ENCODE peak calls at places on chromosomes 16 and 17, in six cellular contexts. H is H1, J is HepG2, I is GM12891, Z is K562, T is GM12878. D is an unnamed sample.

GRCh38 chr17:40485851-40486512 is 15.4 kb downstream of the TNS4 start:
- DNase-seq in Z (peak), T (no peak), H (no peak), J (peak), I (no peak), D (no peak)

GRCh38 chr17:63137163-63137562 is 171.1 kb downstream of the TANC2 start:
- DNase-seq in I (no peak), Z (no peak), H (no peak), J (no peak), T (no peak), D (no peak)

GRCh38 chr17:32627233-32628008 is 140.6 kb downstream of the CDK5R1 start:
- DNase-seq in T (no peak), H (peak), J (no peak), Z (no peak), I (no peak), D (no peak)

GRCh38 chr16:69105501-69106361 is at the start of gene HAS3:
- DNase-seq in J (peak), H (peak), I (peak), Z (peak), T (no peak), D (peak)

GRCh38 chr16:89000207-89000959 is 23.4 kb upstream of the CBFA2T3 start:
- DNase-seq in H (no peak), I (no peak), T (no peak), J (no peak), Z (no peak), D (no peak)

GRCh38 chr17:47959825-47960655 is 2.4 kb upstream of the PRR15L start:
- DNase-seq in T (no peak), H (no peak), J (no peak), Z (no peak), I (no peak), D (no peak)

GRCh38 chr17:83091257-83092141 is 12.1 kb downstream of the METRNL start:
- DNase-seq in Z (no peak), T (no peak), I (no peak), J (peak), H (no peak), D (no peak)

GRCh38 chr17:79685121-79685520 is 45.6 kb upstream of the ENPP7 start:
- DNase-seq in Z (no peak), T (no peak), I (no peak), H (no peak), J (no peak), D (no peak)

GRCh38 chr17:69060835-69061234 is at the start of gene ABCA9:
- DNase-seq in I (no peak), H (no peak), J (no peak), Z (no peak), T (no peak), D (no peak)

GRCh38 chr16:50743575-50744225 is 1.8 kb downstream of the CYLD start:
- DNase-seq in J (no peak), H (no peak), T (no peak), Z (no peak), I (no peak), D (no peak)

GRCh38 chr17:64384253-64385186 is 6.1 kb downstream of the PECAM1 start:
- DNase-seq in I (no peak), T (no peak), Z (no peak), H (no peak), J (peak), D (no peak)

GRCh38 chr17:77830816-77831490 is 127.5 kb upstream of the TNRC6C start:
- DNase-seq in Z (no peak), T (no peak), I (no peak), H (no peak), J (no peak), D (no peak)

GRCh38 chr17:27466376-27466747 is 10.1 kb downstream of the KSR1 start:
- DNase-seq in Z (no peak), T (no peak), J (no peak), I (no peak), H (no peak), D (no peak)

GRCh38 chr16:70705056-70705455 is 19.2 kb upstream of the MTSS2 start:
- DNase-seq in T (no peak), H (no peak), I (no peak), J (no peak), Z (no peak), D (no peak)

GRCh38 chr17:27206447-27206846 is 87.5 kb upstream of the WSB1 start:
- DNase-seq in H (no peak), Z (peak), T (no peak), J (peak), I (no peak), D (no peak)

GRCh38 chr17:42950044-42950783 is 14.0 kb downstream of the AARSD1 start:
- DNase-seq in Z (no peak), J (no peak), H (no peak), I (no peak), T (no peak), D (no peak)

GRCh38 chr17:68381076-68381900 is 76.0 kb downstream of the WIPI1 start:
- DNase-seq in I (no peak), Z (no peak), T (no peak), J (no peak), H (no peak), D (no peak)

GRCh38 chr17:4516740-4517139 is 18.1 kb downstream of the SPNS2 start:
- DNase-seq in J (no peak), I (no peak), H (no peak), Z (no peak), T (no peak), D (no peak)

GRCh38 chr16:15444264-15444663 is 9.9 kb downstream of the BMERB1 start:
- DNase-seq in Z (no peak), H (no peak), I (no peak), J (no peak), T (no peak), D (no peak)

GRCh38 chr17:38958326-38958725 is 8.9 kb downstream of the FBXO47 start:
- DNase-seq in Z (no peak), J (no peak), T (no peak), I (no peak), H (no peak), D (no peak)

GRCh38 chr17:32488177-32488542 is 1.4 kb downstream of the CDK5R1 start:
- DNase-seq in T (no peak), Z (no peak), H (no peak), J (no peak), I (no peak), D (no peak)

GRCh38 chr16:56931253-56931768 is 631 bp upstream of the HERPUD1 start:
- DNase-seq in I (no peak), H (peak), T (peak), J (no peak), Z (no peak), D (peak)

GRCh38 chr17:19354123-19354522 is 8.4 kb downstream of the B9D1 start:
- DNase-seq in Z (no peak), I (no peak), H (no peak), J (no peak), T (no peak), D (no peak)

GRCh38 chr17:1006054-1006453 is 9.1 kb downstream of the TIMM22 start:
- DNase-seq in J (no peak), H (no peak), T (no peak), Z (no peak), I (no peak), D (no peak)

GRCh38 chr17:9943343-9943742 is 38.3 kb upstream of the RCVRN start:
- DNase-seq in T (no peak), H (no peak), J (no peak), Z (no peak), I (no peak), D (no peak)

DNA sequence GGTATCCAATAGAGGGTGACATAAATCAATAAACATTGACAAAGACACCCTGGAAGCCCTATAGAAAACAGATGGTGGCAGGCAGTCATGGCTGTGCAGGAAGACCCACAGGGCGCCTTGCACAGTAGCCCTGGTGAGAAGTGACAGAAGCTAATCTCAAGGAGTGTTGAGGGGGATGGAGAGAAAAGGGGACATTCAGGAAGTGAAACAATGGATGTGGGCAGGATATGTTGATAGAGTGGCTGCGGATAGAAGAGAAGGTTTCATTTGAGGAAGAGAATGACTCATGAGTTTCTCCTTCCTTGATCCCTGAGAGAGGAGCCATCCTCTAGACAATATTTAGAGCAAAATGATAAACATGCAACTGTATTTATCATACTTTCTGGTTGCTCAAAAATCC is 468.8 kb upstream of the HSBP1 start:
- DNase-seq in Z (no peak), H (no peak), J (no peak), T (no peak), I (no peak), D (no peak)
- TF ChIP-seq POLR2A in Z (no peak), H (no peak), J (no peak), T (no peak), I (no peak), D (no peak)

DNA sequence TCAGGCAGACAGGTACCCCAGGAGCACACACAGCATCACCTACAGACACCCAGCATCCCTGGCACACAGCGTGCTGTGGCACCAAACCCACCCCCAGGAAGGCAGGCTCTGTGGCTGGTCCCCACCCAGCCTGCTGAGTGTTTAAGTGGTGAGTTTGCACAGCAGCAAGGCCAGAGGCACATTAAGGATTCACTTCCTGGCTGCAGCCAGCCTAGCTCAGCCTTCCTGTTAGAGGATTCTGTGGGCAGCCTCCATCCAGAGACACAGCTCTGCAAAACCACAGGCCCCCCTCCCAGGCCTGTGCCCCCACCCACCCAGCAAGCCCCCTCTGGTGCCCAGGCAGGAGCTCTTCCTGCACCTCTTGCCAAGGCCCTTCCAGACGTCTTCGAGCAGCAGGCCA is 36.1 kb upstream of the PHB1 start:
- DNase-seq in I (no peak), Z (no peak), J (no peak), T (no peak), H (no peak), D (no peak)
- TF ChIP-seq TAF1 in I (no peak), Z (no peak), J (no peak), T (no peak), H (no peak), D (no peak)

DNA sequence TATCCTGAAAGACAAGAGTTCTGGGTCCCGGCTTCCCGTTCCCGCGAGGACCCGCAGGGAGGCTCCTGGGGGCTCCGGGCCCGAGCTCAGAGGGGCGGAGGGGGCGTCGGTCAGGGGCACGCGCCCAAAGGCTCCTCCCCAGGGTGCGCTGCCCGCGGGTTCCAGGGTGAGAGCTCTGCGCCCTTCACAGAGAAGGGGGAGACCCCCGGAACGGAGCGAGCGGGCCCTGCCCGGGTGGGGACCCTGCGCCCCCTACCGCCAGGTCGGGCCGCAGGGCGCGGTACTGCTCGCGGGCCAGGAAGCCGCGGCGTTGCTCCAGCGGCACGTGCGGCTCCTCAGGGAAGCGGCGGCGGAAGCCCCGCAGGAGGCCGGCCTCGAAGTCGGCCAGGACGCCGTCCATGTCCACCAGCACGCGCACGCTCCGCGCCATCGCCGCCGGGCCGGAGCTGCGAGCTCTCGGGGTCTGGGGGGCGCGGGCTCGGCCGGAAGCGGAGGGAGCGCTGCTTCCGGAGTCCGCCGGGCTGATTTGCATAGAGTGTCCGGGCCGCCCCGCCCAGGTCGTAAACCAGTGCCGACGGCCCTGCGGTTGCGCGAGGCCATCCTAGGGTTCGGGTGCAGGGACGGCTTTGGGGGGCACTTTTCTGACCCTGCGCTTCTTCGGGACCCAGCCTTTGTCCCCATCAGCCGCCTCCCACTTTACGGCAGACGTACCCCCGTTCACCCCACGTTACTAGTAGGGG is at the start of gene NT5C:
- DNase-seq in I (peak), T (no peak), J (peak), Z (peak), H (peak), D (peak)
- TF ChIP-seq POLR2A in I (peak), T (peak), J (peak), Z (peak), H (peak), D (peak)

GRCh38 chr16:84044108-84044488 is 1.5 kb upstream of the SLC38A8 start:
- DNase-seq in T (no peak), I (no peak), Z (peak), J (peak), H (no peak), D (no peak)
- TF ChIP-seq TAF1 in T (no peak), I (no peak), Z (no peak), J (no peak), H (no peak), D (no peak)

DNA sequence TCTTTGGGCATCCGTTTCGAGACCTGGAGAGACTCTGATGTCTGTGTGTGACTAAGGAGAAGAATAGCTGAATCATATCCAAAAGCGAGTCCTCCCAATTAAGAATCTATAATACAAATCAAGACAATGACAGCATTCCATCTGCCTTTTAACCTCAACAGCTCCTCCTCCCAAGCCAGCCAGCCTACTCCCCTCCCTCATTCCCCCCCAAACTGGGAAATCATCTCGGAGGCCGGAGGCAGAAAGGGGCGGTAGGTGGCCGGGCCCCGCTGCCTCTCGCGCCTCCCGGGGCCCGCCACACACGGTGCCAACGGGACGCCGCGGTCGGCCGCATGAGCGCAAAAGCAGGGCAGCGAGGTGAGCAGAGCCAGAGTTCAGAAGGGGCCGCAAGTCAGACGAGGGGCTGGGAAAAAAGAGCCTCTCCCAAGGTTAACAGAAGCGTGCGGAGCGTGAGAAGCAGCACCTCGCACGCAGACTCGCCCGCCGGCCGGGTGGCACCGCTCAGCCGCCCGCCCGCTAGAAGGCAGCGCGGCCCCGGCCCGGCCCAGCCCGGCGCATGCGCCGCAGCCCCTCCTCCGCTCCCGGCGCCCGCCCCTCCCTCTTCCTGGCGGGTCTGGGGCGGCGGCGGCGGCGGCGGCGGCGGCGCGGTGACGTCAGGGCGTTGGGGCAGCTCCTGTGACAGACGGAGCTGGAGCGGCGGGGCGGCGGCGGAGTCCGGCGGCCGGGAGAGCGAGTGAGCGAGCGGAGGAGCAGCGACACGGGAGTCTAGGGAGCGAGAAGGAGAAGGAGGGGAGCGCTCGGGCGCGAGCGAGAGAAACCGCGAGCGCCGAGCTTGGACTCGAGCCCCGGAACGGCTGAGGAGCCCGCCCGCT is at the start of gene PAFAH1B1:
- DNase-seq in Z (peak), J (peak), I (peak), T (peak), H (peak), D (peak)
- TF ChIP-seq POLR2A in Z (peak), J (peak), I (peak), T (peak), H (peak), D (peak)

GRCh38 chr17:58702045-58702476 is 9.7 kb downstream of the RAD51C start:
- DNase-seq in Z (no peak), I (no peak), H (no peak), T (peak), J (no peak), D (no peak)
- TF ChIP-seq TAF1 in Z (no peak), I (no peak), H (no peak), T (no peak), J (no peak), D (no peak)

GRCh38 chr17:2396568-2397246 is 4.2 kb downstream of the MNT start:
- DNase-seq in Z (peak), I (no peak), H (peak), T (peak), J (peak), D (no peak)
- TF ChIP-seq POLR2A in Z (peak), I (no peak), H (no peak), T (no peak), J (peak), D (peak)

DNA sequence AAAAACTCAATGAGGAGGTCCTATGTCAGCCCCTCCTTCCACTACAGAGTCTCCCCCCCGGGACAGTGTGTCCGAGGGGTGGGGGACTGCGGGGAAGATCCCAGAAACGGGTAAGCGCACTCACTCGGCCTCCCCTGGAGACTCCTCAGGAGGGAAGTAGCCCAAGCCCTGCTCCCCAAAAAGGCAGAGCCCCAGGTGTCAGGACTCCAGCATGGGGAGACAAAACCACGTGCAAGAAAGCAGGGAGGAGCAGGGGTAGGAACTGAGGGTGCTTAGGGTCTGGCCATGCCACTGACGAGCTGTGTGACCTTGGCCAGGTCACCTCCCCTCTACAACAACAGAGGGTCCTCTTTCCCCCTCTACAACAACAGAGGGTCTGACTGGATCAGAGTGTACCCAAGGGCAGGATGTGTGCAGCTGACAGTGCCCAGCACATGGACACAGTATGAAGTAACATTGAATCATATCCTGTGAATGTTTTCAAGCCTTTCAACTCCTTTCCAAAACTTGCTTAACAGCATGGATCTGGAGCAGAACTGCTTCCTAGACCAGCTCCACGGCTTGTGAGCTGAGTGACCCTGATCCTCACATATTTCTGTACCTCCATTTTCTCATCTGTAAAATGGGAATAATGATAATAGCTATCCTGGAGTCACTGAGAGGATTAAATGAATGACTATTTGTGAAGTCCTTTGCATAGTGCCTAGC is 2.1 kb upstream of the NAGS start:
- DNase-seq in J (peak), H (no peak), Z (no peak), I (no peak), T (no peak), D (no peak)
- TF ChIP-seq TAF1 in J (peak), H (no peak), Z (no peak), I (no peak), T (no peak), D (no peak)

GRCh38 chr16:31130336-31130812 is 5.2 kb downstream of the PRSS8 start:
- DNase-seq in T (no peak), H (no peak), I (no peak), J (no peak), Z (no peak), D (no peak)
- TF ChIP-seq POLR2A in T (no peak), H (no peak), I (no peak), J (no peak), Z (no peak), D (no peak)

DNA sequence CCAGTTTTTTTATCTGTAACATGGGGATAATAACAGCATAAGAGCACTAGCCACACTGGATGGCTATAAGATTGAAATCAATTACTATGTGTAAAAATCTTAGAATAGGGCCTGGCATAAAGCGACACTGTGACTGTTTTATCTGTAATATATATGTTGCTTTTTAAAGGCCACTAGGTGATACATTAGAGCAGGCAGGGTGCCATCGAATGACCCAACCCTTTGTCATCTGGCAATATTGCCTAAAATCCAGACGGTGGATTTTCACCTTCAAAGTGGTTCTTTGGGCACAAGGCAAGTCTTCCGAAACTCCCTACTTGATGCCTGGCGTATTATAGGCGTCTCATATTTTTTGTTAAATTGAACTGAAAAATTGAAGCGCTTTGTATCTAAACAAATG is 69.1 kb downstream of the PRKCA start:
- DNase-seq in I (no peak), T (no peak), H (no peak), J (no peak), Z (no peak), D (no peak)
- TF ChIP-seq TAF1 in I (no peak), T (no peak), H (no peak), J (no peak), Z (no peak), D (no peak)